ENCODE peak calls at places on chromosomes 4 and X, in ten cellular contexts. One of them, this sample, is unnamed.

GRCh38 chrX:75086731-75087195 is 69.3 kb downstream of the ABCB7 start:
- DNase-seq in adipocyte: peak
- DNase-seq in CD4-positive, alpha-beta memory T cell: no peak
- DNase-seq in fibroblast of lung: no peak
- DNase-seq in ovary: no peak
- DNase-seq in AG09309: no peak
- DNase-seq in coronary artery: no peak
- DNase-seq in BJ: no peak
- DNase-seq in naive thymus-derived CD4-positive, alpha-beta T cell: no peak
- DNase-seq in hepatocyte: peak
- DNase-seq in this sample: no peak

GRCh38 chrX:101595739-101596419 is 21.9 kb downstream of the ARMCX6 start:
- DNase-seq in adipocyte: peak
- DNase-seq in CD4-positive, alpha-beta memory T cell: peak
- DNase-seq in fibroblast of lung: peak
- DNase-seq in ovary: no peak
- DNase-seq in AG09309: peak
- DNase-seq in coronary artery: no peak
- DNase-seq in BJ: no peak
- DNase-seq in naive thymus-derived CD4-positive, alpha-beta T cell: no peak
- DNase-seq in hepatocyte: peak
- DNase-seq in this sample: peak

GRCh38 chr4:170001688-170002267 is 24.4 kb downstream of the MFAP3L start:
- DNase-seq in adipocyte: no peak
- DNase-seq in CD4-positive, alpha-beta memory T cell: no peak
- DNase-seq in fibroblast of lung: no peak
- DNase-seq in ovary: no peak
- DNase-seq in AG09309: no peak
- DNase-seq in coronary artery: no peak
- DNase-seq in BJ: no peak
- DNase-seq in naive thymus-derived CD4-positive, alpha-beta T cell: no peak
- DNase-seq in hepatocyte: no peak
- DNase-seq in this sample: no peak

GRCh38 chr4:26441110-26441509 is 49.2 kb downstream of the CCKAR start:
- DNase-seq in adipocyte: peak
- DNase-seq in CD4-positive, alpha-beta memory T cell: no peak
- DNase-seq in fibroblast of lung: peak
- DNase-seq in ovary: peak
- DNase-seq in AG09309: peak
- DNase-seq in coronary artery: no peak
- DNase-seq in BJ: no peak
- DNase-seq in naive thymus-derived CD4-positive, alpha-beta T cell: no peak
- DNase-seq in hepatocyte: no peak
- DNase-seq in this sample: no peak

GRCh38 chr4:25092139-25092538 is 61.4 kb upstream of the LGI2 start:
- DNase-seq in adipocyte: no peak
- DNase-seq in CD4-positive, alpha-beta memory T cell: no peak
- DNase-seq in fibroblast of lung: no peak
- DNase-seq in ovary: no peak
- DNase-seq in AG09309: no peak
- DNase-seq in coronary artery: no peak
- DNase-seq in BJ: no peak
- DNase-seq in naive thymus-derived CD4-positive, alpha-beta T cell: no peak
- DNase-seq in hepatocyte: no peak
- DNase-seq in this sample: no peak

GRCh38 chr4:113636438-113636818 is 125.1 kb downstream of the CAMK2D start:
- DNase-seq in adipocyte: no peak
- DNase-seq in CD4-positive, alpha-beta memory T cell: peak
- DNase-seq in fibroblast of lung: no peak
- DNase-seq in ovary: no peak
- DNase-seq in AG09309: no peak
- DNase-seq in coronary artery: no peak
- DNase-seq in BJ: no peak
- DNase-seq in naive thymus-derived CD4-positive, alpha-beta T cell: no peak
- DNase-seq in hepatocyte: no peak
- DNase-seq in this sample: no peak

GRCh38 chr4:4985844-4986243 is 33.4 kb downstream of the CYTL1 start:
- DNase-seq in adipocyte: peak
- DNase-seq in CD4-positive, alpha-beta memory T cell: no peak
- DNase-seq in fibroblast of lung: peak
- DNase-seq in ovary: no peak
- DNase-seq in AG09309: no peak
- DNase-seq in coronary artery: no peak
- DNase-seq in BJ: no peak
- DNase-seq in naive thymus-derived CD4-positive, alpha-beta T cell: no peak
- DNase-seq in hepatocyte: no peak
- DNase-seq in this sample: no peak

GRCh38 chr4:39323836-39324235 is 42.3 kb downstream of the RFC1 start:
- DNase-seq in adipocyte: peak
- DNase-seq in CD4-positive, alpha-beta memory T cell: no peak
- DNase-seq in fibroblast of lung: no peak
- DNase-seq in ovary: no peak
- DNase-seq in AG09309: no peak
- DNase-seq in coronary artery: no peak
- DNase-seq in BJ: no peak
- DNase-seq in naive thymus-derived CD4-positive, alpha-beta T cell: no peak
- DNase-seq in hepatocyte: no peak
- DNase-seq in this sample: no peak

GRCh38 chr4:7885216-7886134 is 54.2 kb downstream of the AFAP1 start:
- DNase-seq in adipocyte: no peak
- DNase-seq in CD4-positive, alpha-beta memory T cell: no peak
- DNase-seq in fibroblast of lung: no peak
- DNase-seq in ovary: no peak
- DNase-seq in AG09309: no peak
- DNase-seq in coronary artery: no peak
- DNase-seq in BJ: no peak
- DNase-seq in naive thymus-derived CD4-positive, alpha-beta T cell: no peak
- DNase-seq in hepatocyte: no peak
- DNase-seq in this sample: no peak

GRCh38 chrX:87878926-87879325 is 361.3 kb downstream of the KLHL4 start:
- DNase-seq in adipocyte: no peak
- DNase-seq in CD4-positive, alpha-beta memory T cell: no peak
- DNase-seq in fibroblast of lung: no peak
- DNase-seq in ovary: no peak
- DNase-seq in AG09309: no peak
- DNase-seq in coronary artery: no peak
- DNase-seq in BJ: no peak
- DNase-seq in naive thymus-derived CD4-positive, alpha-beta T cell: no peak
- DNase-seq in hepatocyte: no peak
- DNase-seq in this sample: no peak
- H3K4me3 ChIP-seq in adipocyte: no peak
- H3K4me3 ChIP-seq in CD4-positive, alpha-beta memory T cell: no peak
- H3K4me3 ChIP-seq in fibroblast of lung: no peak
- H3K4me3 ChIP-seq in ovary: no peak
- H3K4me3 ChIP-seq in AG09309: no peak
- H3K4me3 ChIP-seq in coronary artery: no peak
- H3K4me3 ChIP-seq in BJ: no peak
- H3K4me3 ChIP-seq in naive thymus-derived CD4-positive, alpha-beta T cell: no peak
- H3K4me3 ChIP-seq in hepatocyte: no peak
- H3K4me3 ChIP-seq in this sample: no peak

GRCh38 chr4:87575983-87576382 is 32.3 kb upstream of the DSPP start:
- DNase-seq in adipocyte: no peak
- DNase-seq in CD4-positive, alpha-beta memory T cell: no peak
- DNase-seq in fibroblast of lung: no peak
- DNase-seq in ovary: no peak
- DNase-seq in AG09309: no peak
- DNase-seq in coronary artery: no peak
- DNase-seq in BJ: no peak
- DNase-seq in naive thymus-derived CD4-positive, alpha-beta T cell: no peak
- DNase-seq in hepatocyte: no peak
- DNase-seq in this sample: no peak

GRCh38 chr4:87579478-87579877 is 28.9 kb upstream of the DSPP start:
- DNase-seq in adipocyte: no peak
- DNase-seq in CD4-positive, alpha-beta memory T cell: no peak
- DNase-seq in fibroblast of lung: no peak
- DNase-seq in ovary: no peak
- DNase-seq in AG09309: no peak
- DNase-seq in coronary artery: no peak
- DNase-seq in BJ: no peak
- DNase-seq in naive thymus-derived CD4-positive, alpha-beta T cell: no peak
- DNase-seq in hepatocyte: no peak
- DNase-seq in this sample: no peak

GRCh38 chr4:87575408-87575807 is 32.9 kb upstream of the DSPP start:
- DNase-seq in adipocyte: peak
- DNase-seq in CD4-positive, alpha-beta memory T cell: no peak
- DNase-seq in fibroblast of lung: no peak
- DNase-seq in ovary: no peak
- DNase-seq in AG09309: no peak
- DNase-seq in coronary artery: no peak
- DNase-seq in BJ: no peak
- DNase-seq in naive thymus-derived CD4-positive, alpha-beta T cell: no peak
- DNase-seq in hepatocyte: no peak
- DNase-seq in this sample: no peak

GRCh38 chr4:87584509-87584908 is 23.8 kb upstream of the DSPP start:
- DNase-seq in adipocyte: no peak
- DNase-seq in CD4-positive, alpha-beta memory T cell: no peak
- DNase-seq in fibroblast of lung: no peak
- DNase-seq in ovary: no peak
- DNase-seq in AG09309: no peak
- DNase-seq in coronary artery: no peak
- DNase-seq in BJ: no peak
- DNase-seq in naive thymus-derived CD4-positive, alpha-beta T cell: no peak
- DNase-seq in hepatocyte: no peak
- DNase-seq in this sample: no peak

GRCh38 chr4:87580057-87580456 is 28.3 kb upstream of the DSPP start:
- DNase-seq in adipocyte: no peak
- DNase-seq in CD4-positive, alpha-beta memory T cell: no peak
- DNase-seq in fibroblast of lung: no peak
- DNase-seq in ovary: no peak
- DNase-seq in AG09309: no peak
- DNase-seq in coronary artery: no peak
- DNase-seq in BJ: no peak
- DNase-seq in naive thymus-derived CD4-positive, alpha-beta T cell: no peak
- DNase-seq in hepatocyte: no peak
- DNase-seq in this sample: no peak
- H3K4me3 ChIP-seq in adipocyte: no peak
- H3K4me3 ChIP-seq in CD4-positive, alpha-beta memory T cell: no peak
- H3K4me3 ChIP-seq in fibroblast of lung: no peak
- H3K4me3 ChIP-seq in ovary: no peak
- H3K4me3 ChIP-seq in AG09309: no peak
- H3K4me3 ChIP-seq in coronary artery: no peak
- H3K4me3 ChIP-seq in BJ: no peak
- H3K4me3 ChIP-seq in naive thymus-derived CD4-positive, alpha-beta T cell: no peak
- H3K4me3 ChIP-seq in hepatocyte: no peak
- H3K4me3 ChIP-seq in this sample: no peak

DNA sequence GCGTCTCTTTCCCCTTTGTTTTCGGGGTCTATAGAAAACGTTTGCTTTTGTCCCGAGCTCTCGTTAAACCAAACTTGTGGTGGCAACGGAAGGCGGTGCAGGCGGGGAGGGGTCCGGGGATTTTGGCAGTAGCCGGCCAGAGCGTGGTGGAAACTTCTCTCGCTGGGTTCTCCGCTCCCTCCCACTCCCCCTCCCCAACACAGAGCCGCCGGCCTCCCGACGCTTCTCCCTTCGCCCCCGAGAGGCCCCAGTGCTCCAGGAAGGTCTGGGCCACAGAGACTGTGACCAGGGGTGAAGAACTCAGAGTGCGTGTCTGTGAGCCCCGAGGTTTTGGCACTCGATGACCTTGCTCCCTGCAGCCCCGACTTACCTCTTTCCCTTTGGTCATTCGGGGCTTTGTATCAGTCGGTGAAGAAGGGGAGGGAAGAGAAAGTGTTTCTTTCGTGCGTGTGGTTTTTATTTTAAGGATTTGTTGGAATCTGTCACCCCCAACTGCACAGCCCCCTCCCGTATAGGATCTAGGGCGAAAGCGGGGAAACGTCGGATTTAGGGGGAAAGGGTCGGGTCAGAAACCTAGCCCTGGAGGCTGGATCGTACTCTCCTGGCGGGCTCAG is 9.0 kb upstream of the BCOR start:
- DNase-seq in adipocyte: no peak
- DNase-seq in CD4-positive, alpha-beta memory T cell: no peak
- DNase-seq in fibroblast of lung: no peak
- DNase-seq in ovary: no peak
- DNase-seq in AG09309: no peak
- DNase-seq in coronary artery: no peak
- DNase-seq in BJ: no peak
- DNase-seq in naive thymus-derived CD4-positive, alpha-beta T cell: no peak
- DNase-seq in hepatocyte: no peak
- DNase-seq in this sample: no peak
- H3K4me3 ChIP-seq in adipocyte: peak
- H3K4me3 ChIP-seq in CD4-positive, alpha-beta memory T cell: peak
- H3K4me3 ChIP-seq in fibroblast of lung: peak
- H3K4me3 ChIP-seq in ovary: peak
- H3K4me3 ChIP-seq in AG09309: peak
- H3K4me3 ChIP-seq in coronary artery: peak
- H3K4me3 ChIP-seq in BJ: peak
- H3K4me3 ChIP-seq in naive thymus-derived CD4-positive, alpha-beta T cell: peak
- H3K4me3 ChIP-seq in hepatocyte: peak
- H3K4me3 ChIP-seq in this sample: peak

GRCh38 chr4:102551946-102552575 is 50.9 kb downstream of the NFKB1 start:
- DNase-seq in adipocyte: peak
- DNase-seq in CD4-positive, alpha-beta memory T cell: no peak
- DNase-seq in fibroblast of lung: no peak
- DNase-seq in ovary: no peak
- DNase-seq in AG09309: no peak
- DNase-seq in coronary artery: no peak
- DNase-seq in BJ: no peak
- DNase-seq in naive thymus-derived CD4-positive, alpha-beta T cell: no peak
- DNase-seq in hepatocyte: no peak
- DNase-seq in this sample: no peak
- H3K4me3 ChIP-seq in adipocyte: no peak
- H3K4me3 ChIP-seq in CD4-positive, alpha-beta memory T cell: no peak
- H3K4me3 ChIP-seq in fibroblast of lung: no peak
- H3K4me3 ChIP-seq in ovary: no peak
- H3K4me3 ChIP-seq in AG09309: no peak
- H3K4me3 ChIP-seq in coronary artery: no peak
- H3K4me3 ChIP-seq in BJ: no peak
- H3K4me3 ChIP-seq in naive thymus-derived CD4-positive, alpha-beta T cell: no peak
- H3K4me3 ChIP-seq in hepatocyte: no peak
- H3K4me3 ChIP-seq in this sample: no peak

This sample was measured in retinal pigment epithelial cell.